ENCODE peak calls at places on chromosomes 7 and 10, in five cellular contexts. J is lung, D is psoas muscle, P is lower lobe of right lung, X is tibial artery. A is an unnamed sample. For H3K4me1, the result is how much of the 10 kb centered on the place peaks cover.

GRCh38 chr10:7397049-7397448 is 13.8 kb downstream of the SFMBT2 start:
- DNase-seq in P (no peak), D (no peak), J (no peak), X (no peak), A (no peak)

GRCh38 chr7:30850426-30850825 is 61.2 kb upstream of the AQP1 start:
- DNase-seq in P (no peak), J (no peak), X (no peak), D (no peak), A (no peak)

GRCh38 chr10:69224862-69225657 is 4.9 kb downstream of the HKDC1 start:
- DNase-seq in D (no peak), P (no peak), J (no peak), X (no peak), A (no peak)

GRCh38 chr10:63633677-63634487 is 112.7 kb downstream of the REEP3 start:
- DNase-seq in X (no peak), D (no peak), P (no peak), J (no peak), A (no peak)

GRCh38 chr7:141452911-141453310 is 98.3 kb upstream of the AGK start:
- DNase-seq in J (no peak), P (no peak), X (no peak), D (no peak), A (no peak)

GRCh38 chr10:133307776-133308430 is 769 bp downstream of the TUBGCP2 start:
- DNase-seq in X (no peak), D (peak), J (peak), P (peak), A (peak)

GRCh38 chr10:89516149-89516832 is 19.1 kb downstream of the SLC16A12 start:
- DNase-seq in P (no peak), X (peak), J (no peak), D (peak), A (no peak)

GRCh38 chr7:80707318-80707717 is 68.9 kb downstream of the CD36 start:
- DNase-seq in P (no peak), X (no peak), J (no peak), D (no peak), A (no peak)

GRCh38 chr7:39465055-39465929 is 100.9 kb upstream of the YAE1 start:
- DNase-seq in D (no peak), X (no peak), J (no peak), P (no peak), A (no peak)

GRCh38 chr10:83917519-83918506 is 221.5 kb upstream of the GHITM start:
- DNase-seq in P (no peak), X (no peak), D (peak), J (no peak), A (no peak)

GRCh38 chr10:102632394-102633062 is 11.8 kb upstream of the TRIM8 start:
- DNase-seq in X (no peak), D (peak), P (peak), J (no peak), A (no peak)
- H3K4me1 ChIP-seq in X (under half), D (under half), P (half or more), J (under half), A (under half)

DNA sequence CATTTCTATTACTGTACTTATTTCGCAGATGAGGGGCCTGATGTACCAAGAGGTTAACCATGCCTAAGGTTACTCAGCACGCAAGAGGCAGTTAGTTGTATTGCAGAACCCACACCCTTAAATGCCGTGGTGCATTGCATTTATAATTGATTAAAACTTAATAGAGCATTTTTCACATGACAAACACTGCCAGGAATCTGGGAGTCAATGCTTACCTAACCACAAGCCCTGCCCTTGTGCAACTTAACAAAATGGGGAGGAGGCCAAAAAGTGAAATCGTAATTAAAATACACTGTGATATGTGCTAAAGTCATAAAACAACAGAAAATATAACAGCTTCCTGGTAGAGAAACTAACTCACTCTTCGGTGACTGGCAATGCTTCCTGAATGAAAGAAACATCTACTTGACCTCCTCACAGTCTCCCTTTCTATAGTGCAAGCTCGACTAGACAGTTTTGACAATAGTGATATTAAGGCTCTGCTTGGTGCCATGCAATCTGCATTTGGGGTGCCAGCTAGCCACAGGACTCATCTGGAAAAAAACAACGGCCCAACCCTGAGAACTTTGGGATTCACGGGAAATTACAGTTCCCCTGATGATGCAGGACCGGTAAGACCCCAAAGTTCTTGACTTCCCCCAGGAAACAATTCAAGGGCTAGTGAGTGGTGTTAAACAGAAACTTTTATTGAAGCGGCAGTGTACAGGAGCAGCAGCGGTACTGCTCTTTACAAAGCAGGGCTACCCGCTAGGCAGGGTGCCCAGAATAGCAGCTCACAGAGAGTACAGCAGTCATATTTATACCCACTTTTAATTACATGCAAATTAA is 612.4 kb downstream of the TNS3 start:
- DNase-seq in J (no peak), P (no peak), X (no peak), D (no peak), A (no peak)
- H3K4me3 ChIP-seq in J (no peak), P (no peak), X (no peak), D (no peak), A (no peak)

GRCh38 chr7:47488205-47488968 is 93.5 kb downstream of the TNS3 start:
- DNase-seq in D (no peak), X (no peak), P (no peak), J (no peak), A (no peak)
- H3K4me1 ChIP-seq in D (under half), X (under half), P (under half), J (under half), A (under half)

GRCh38 chr10:113473011-113473410 is 79.8 kb upstream of the HABP2 start:
- DNase-seq in P (no peak), J (no peak), D (no peak), X (no peak), A (no peak)
- H3K4me3 ChIP-seq in P (no peak), J (no peak), D (no peak), X (no peak), A (no peak)

GRCh38 chr7:37408241-37408884 is 40.3 kb downstream of the ELMO1 start:
- DNase-seq in J (no peak), X (no peak), P (no peak), D (no peak), A (no peak)
- H3K4me1 ChIP-seq in J (under half), X (under half), P (half or more), D (under half), A (under half)

GRCh38 chr7:88523645-88524044 is 217.0 kb upstream of the STEAP4 start:
- DNase-seq in J (no peak), D (no peak), X (no peak), P (no peak), A (no peak)
- H3K4me3 ChIP-seq in J (no peak), D (no peak), X (no peak), P (no peak), A (no peak)

DNA sequence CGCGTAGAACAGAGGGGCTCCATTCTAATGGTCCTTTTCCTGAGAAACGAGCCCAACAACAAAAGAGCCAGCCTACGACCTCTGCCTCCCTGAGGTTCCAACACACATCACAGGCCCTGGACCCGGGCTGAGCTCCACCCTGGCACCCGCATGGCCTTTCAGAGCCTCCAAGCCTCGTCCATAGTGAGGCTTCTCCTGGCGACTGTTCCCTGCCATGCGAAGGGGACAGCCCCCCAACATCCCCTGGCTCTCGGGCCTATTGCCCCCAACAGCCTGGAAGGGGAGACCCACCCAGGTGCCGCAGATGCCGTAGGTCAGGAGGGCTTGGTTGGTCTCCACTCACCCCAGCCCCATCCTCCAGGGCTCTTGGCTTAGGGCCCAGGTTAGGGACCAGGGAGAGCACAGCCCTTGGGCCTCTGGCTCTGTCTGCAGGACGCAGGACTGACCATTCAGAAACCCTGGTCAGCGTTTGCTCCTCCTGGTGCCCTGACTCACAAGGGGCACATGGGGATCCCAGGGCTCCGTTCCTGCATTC is 91.5 kb downstream of the TCERG1L start:
- DNase-seq in J (no peak), D (peak), X (no peak), P (peak), A (no peak)
- H3K4me1 ChIP-seq in J (under half), D (under half), X (under half), P (under half), A (under half)

GRCh38 chr10:123141791-123142700 is 5.9 kb upstream of the HMX2 start:
- DNase-seq in X (no peak), D (no peak), J (no peak), P (no peak), A (no peak)

GRCh38 chr10:123144697-123145541 is 3.0 kb upstream of the HMX2 start:
- DNase-seq in X (no peak), J (no peak), D (no peak), P (no peak), A (no peak)

GRCh38 chr10:123143825-123144168 is 4.1 kb upstream of the HMX2 start:
- DNase-seq in J (no peak), D (no peak), P (no peak), X (no peak), A (no peak)

GRCh38 chr10:123142701-123143161 is 5.2 kb upstream of the HMX2 start:
- DNase-seq in X (no peak), P (peak), D (no peak), J (no peak), A (no peak)

DNA sequence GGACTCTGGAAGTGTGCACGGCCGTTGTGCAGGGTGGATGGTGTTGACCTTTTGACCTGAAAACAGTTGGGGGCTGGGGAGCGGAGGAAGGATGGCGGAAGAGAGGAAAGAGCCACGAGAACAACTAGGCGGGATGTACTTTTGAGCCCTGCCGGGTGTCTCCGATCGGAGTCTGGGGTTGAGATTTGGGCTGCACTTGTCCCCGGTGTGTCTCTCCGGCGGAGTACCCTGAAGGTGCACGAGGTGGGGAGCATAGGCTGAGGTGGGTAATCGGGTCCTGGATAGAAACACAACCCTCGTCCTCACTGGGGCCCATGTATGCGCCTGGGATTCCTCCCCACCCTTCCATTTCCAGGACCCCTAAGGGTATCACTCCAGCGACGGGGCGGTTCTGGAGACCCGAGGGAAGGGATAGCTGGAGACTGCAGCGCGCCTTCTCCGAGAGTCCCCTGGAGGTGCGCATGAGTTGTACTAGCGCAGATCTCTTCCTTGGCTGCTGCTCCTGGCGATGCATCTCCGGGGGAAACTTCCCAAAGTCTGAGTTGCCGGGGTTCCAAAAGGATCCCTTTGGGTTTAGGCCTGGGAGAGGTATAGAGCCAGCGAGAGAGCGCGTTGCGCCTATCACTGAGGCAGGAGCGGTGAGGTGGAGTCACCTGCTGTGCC is 4.6 kb upstream of the HMX2 start:
- DNase-seq in P (no peak), J (no peak), X (no peak), D (no peak), A (no peak)
- H3K4me3 ChIP-seq in P (no peak), J (no peak), X (no peak), D (no peak), A (no peak)